ENCODE peak calls at places on chromosomes 6 and 20, in four cellular contexts. Q is NCI-H1417, G is frontal cortex, B is SK-N-SH. O is an unnamed sample.

GRCh38 chr6:45116714-45117410 is 211.3 kb upstream of the RUNX2 start:
- DNase-seq in Q (no peak), G (no peak), B (no peak), O (no peak)

GRCh38 chr6:75409928-75410327 is 83.7 kb downstream of the FILIP1 start:
- DNase-seq in Q (no peak), G (no peak), B (no peak), O (no peak)

GRCh38 chr6:36826520-36827227 is 12.6 kb downstream of the CPNE5 start:
- DNase-seq in Q (no peak), G (no peak), B (no peak), O (no peak)

GRCh38 chr20:32972181-32973076 is 31.8 kb downstream of the SUN5 start:
- DNase-seq in Q (no peak), G (no peak), B (no peak), O (no peak)

GRCh38 chr6:151661928-151662327 is 145.6 kb upstream of the ESR1 start:
- DNase-seq in Q (no peak), G (no peak), B (no peak), O (no peak)

GRCh38 chr6:2111162-2111677 is 134.2 kb downstream of the GMDS start:
- DNase-seq in Q (no peak), G (peak; percentile 18), B (no peak), O (no peak)

GRCh38 chr6:8589941-8590676 is 154.8 kb upstream of the SLC35B3 start:
- DNase-seq in Q (no peak), G (no peak), B (peak; percentile 4), O (peak; percentile 9)

GRCh38 chr6:107931894-107932293 is 26.1 kb downstream of the SEC63 start:
- DNase-seq in Q (no peak), G (no peak), B (no peak), O (no peak)

GRCh38 chr6:135972120-135972519 is 120.6 kb downstream of the PDE7B start:
- DNase-seq in Q (no peak), G (no peak), B (no peak), O (no peak)

GRCh38 chr20:23857954-23858565 is 21.5 kb downstream of the CST5 start:
- DNase-seq in Q (no peak), G (no peak), B (no peak), O (no peak)

GRCh38 chr20:46087161-46087560 is 2.6 kb downstream of the NCOA5 start:
- DNase-seq in Q (no peak), G (no peak), B (no peak), O (no peak)

GRCh38 chr6:112189494-112189893 is 64.9 kb downstream of the LAMA4 start:
- DNase-seq in Q (no peak), G (no peak), B (no peak), O (no peak)

O was measured in NCI-H146.